ENCODE peak calls at places on chromosomes 16 and 17, in seven cellular contexts. W is SK-N-SH, Y is H1, P is HCT116, O is GM12878, E is K562, L is HepG2. K is an unnamed sample.

GRCh38 chr17:44439168-44439567 is 49.7 kb upstream of the ITGA2B start:
- DNase-seq in L (no peak), P (no peak), O (no peak), W (no peak), Y (no peak), E (no peak), K (no peak)

GRCh38 chr16:1980770-1981087 is 540 bp downstream of the NOXO1 start:
- DNase-seq in O (no peak), W (no peak), P (no peak), Y (no peak), E (no peak), L (no peak), K (no peak)

GRCh38 chr17:29156781-29157180 is 23.4 kb downstream of the MYO18A start:
- DNase-seq in L (no peak), Y (no peak), W (no peak), P (no peak), E (no peak), O (no peak), K (no peak)

GRCh38 chr17:57305918-57306317 is 49.6 kb downstream of the MSI2 start:
- DNase-seq in W (no peak), O (no peak), Y (no peak), P (no peak), E (no peak), L (no peak), K (no peak)

GRCh38 chr16:81684242-81684837 is 94.8 kb upstream of the PLCG2 start:
- DNase-seq in Y (no peak), L (no peak), E (no peak), W (no peak), P (no peak), O (no peak), K (no peak)

GRCh38 chr16:48350716-48351115 is 34.5 kb downstream of the SIAH1 start:
- DNase-seq in P (no peak), L (no peak), W (no peak), Y (no peak), E (no peak), O (no peak), K (no peak)

GRCh38 chr17:1562178-1562643 is 381 bp downstream of the PITPNA start:
- DNase-seq in E (peak), W (peak), L (no peak), P (no peak), Y (no peak), O (no peak), K (no peak)

GRCh38 chr16:90022209-90023077 is 3.2 kb upstream of the DBNDD1 start:
- DNase-seq in Y (peak), W (peak), O (peak), L (peak), P (peak), E (peak), K (peak)

GRCh38 chr16:11152677-11153321 is 103.2 kb downstream of the SOCS1 start:
- DNase-seq in E (no peak), P (no peak), Y (no peak), W (no peak), O (no peak), L (peak), K (no peak)

GRCh38 chr17:77882040-77882439 is 76.5 kb upstream of the TNRC6C start:
- DNase-seq in P (no peak), L (no peak), W (no peak), O (no peak), Y (no peak), E (no peak), K (no peak)

GRCh38 chr17:58532555-58532951 is 18.1 kb upstream of the MTMR4 start:
- DNase-seq in P (no peak), Y (no peak), L (no peak), O (no peak), W (peak), E (no peak), K (no peak)

GRCh38 chr16:75099738-75100615 is 16.6 kb downstream of the LDHD start:
- DNase-seq in P (no peak), E (no peak), L (no peak), O (no peak), W (peak), Y (no peak), K (no peak)

GRCh38 chr17:49402706-49403105 is 12.0 kb downstream of the PHB1 start:
- DNase-seq in Y (no peak), P (no peak), E (no peak), W (no peak), L (no peak), O (no peak), K (no peak)

GRCh38 chr16:12680531-12680930 is 123.2 kb downstream of the CPPED1 start:
- DNase-seq in E (no peak), W (no peak), O (no peak), P (no peak), L (no peak), Y (no peak), K (no peak)

GRCh38 chr17:79534111-79534510 is 76.7 kb downstream of the RBFOX3 start:
- DNase-seq in E (no peak), Y (no peak), O (no peak), L (no peak), P (no peak), W (no peak), K (no peak)

GRCh38 chr17:81285179-81285878 is 9.8 kb downstream of the SLC38A10 start:
- DNase-seq in Y (no peak), E (peak), P (no peak), O (no peak), L (no peak), W (no peak), K (no peak)

GRCh38 chr16:71927383-71927782 is 32.1 kb downstream of the IST1 start:
- DNase-seq in W (no peak), O (no peak), Y (no peak), E (no peak), L (no peak), P (peak), K (no peak)

DNA sequence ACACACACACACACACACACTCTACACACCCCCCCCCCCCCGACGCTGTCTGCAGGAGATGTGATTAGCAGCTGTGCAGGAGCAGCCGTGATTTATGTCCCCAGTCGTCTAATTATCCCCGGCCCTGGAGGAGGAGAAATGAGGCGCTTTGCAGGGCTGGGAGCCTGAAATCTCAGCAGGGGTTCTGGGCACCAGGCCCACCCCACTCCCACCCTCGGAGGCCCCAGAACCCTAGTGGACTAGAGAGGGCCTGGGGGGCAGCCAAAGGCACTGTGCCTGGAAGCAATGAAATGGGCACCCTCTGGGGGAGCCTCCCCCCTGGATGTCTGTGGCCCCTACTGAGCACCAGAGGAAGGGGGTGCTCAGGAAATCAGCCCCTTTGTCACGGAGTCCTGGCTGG is 134.2 kb upstream of the CIBAR2 start:
- DNase-seq in O (no peak), Y (no peak), E (no peak), W (peak), L (no peak), P (no peak), K (no peak)
- TF ChIP-seq SIN3A in O (no peak), Y (no peak), E (no peak), W (no peak), L (no peak), P (no peak), K (no peak)

GRCh38 chr16:65148804-65149203 is 26.9 kb upstream of the CDH11 start:
- DNase-seq in Y (no peak), P (no peak), W (no peak), O (no peak), L (no peak), E (no peak), K (no peak)
- H3K27ac ChIP-seq in Y (no peak), P (no peak), W (no peak), O (no peak), L (no peak), E (no peak), K (no peak)

GRCh38 chr17:64507418-64507766 is 615 bp downstream of the CEP95 start:
- DNase-seq in E (peak), P (no peak), L (peak), W (peak), O (no peak), Y (no peak), K (no peak)
- TF ChIP-seq SIN3A in E (no peak), P (peak), L (no peak), W (peak), O (peak), Y (peak), K (no peak)

DNA sequence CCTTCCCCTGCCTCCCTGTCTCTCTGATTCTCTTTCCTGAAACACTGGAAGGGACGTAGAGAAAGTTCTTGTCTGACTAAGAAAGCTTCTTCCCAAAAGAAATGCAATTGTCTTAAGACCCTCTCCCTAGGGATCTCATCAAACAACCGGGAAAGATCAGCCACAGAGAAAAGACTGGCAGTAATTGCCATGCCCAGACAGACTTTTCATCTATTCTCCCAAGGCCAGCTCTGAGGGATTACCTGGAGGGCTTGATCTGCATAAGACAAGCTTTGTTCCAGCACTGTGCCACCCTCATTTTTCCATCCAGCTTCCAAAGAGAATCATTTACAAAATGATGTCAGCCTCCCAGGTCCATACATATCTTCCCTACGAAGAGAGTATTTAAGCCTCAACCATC is 38.8 kb upstream of the HS3ST3A1 start:
- DNase-seq in E (no peak), W (no peak), L (no peak), P (no peak), O (no peak), Y (no peak), K (no peak)
- H3K27ac ChIP-seq in E (no peak), W (no peak), L (no peak), P (no peak), O (no peak), Y (no peak), K (no peak)

GRCh38 chr16:3879258-3879886 is 1.1 kb downstream of the CREBBP start:
- DNase-seq in E (no peak), Y (no peak), L (no peak), W (peak), O (no peak), P (no peak), K (no peak)
- TF ChIP-seq SIN3A in E (no peak), Y (peak), L (no peak), W (no peak), O (no peak), P (no peak), K (peak)

GRCh38 chr17:39703913-39704312 is 4.0 kb downstream of the ERBB2 start:
- DNase-seq in W (no peak), Y (no peak), E (no peak), L (no peak), O (no peak), P (no peak), K (no peak)
- H3K27ac ChIP-seq in W (no peak), Y (no peak), E (no peak), L (peak), O (peak), P (no peak), K (peak)

GRCh38 chr16:28212532-28212873 is 738 bp upstream of the XPO6 start:
- DNase-seq in L (no peak), P (peak), W (no peak), Y (no peak), E (no peak), O (no peak), K (no peak)

GRCh38 chr16:28210979-28211505 is 723 bp downstream of the XPO6 start:
- DNase-seq in O (no peak), W (peak), E (peak), Y (peak), L (peak), P (no peak), K (no peak)

GRCh38 chr16:28210264-28210663 is 1.5 kb downstream of the XPO6 start:
- DNase-seq in L (no peak), O (no peak), E (peak), Y (no peak), P (no peak), W (no peak), K (no peak)

GRCh38 chr16:28211758-28212531 is at the start of gene XPO6:
- DNase-seq in P (peak), Y (peak), L (peak), O (no peak), W (peak), E (peak), K (peak)

DNA sequence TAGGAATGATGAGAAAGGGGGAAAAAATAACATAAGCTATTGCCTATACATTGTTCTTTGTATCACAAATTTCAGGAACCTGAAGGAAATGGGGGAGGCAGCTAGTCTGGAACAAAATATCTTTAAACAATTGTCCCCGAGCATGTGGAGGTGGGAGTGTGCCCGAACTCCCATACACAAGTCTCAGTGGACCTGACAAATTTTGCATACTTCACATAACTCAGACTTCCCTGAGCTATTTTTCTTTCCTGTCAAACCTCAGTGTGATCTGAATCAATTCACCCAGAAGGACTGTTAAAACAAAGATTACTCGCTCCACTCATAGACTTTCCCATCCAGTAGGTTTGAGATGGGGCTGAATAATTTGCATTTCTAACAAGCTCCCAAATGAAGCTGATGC is 1.6 kb upstream of the XPO6 start:
- DNase-seq in Y (no peak), E (no peak), L (no peak), W (no peak), O (no peak), P (no peak), K (no peak)
- TF ChIP-seq SIN3A in Y (no peak), E (no peak), L (no peak), W (no peak), O (no peak), P (no peak), K (no peak)

GRCh38 chr16:23504076-23504452 is 6.2 kb downstream of the GGA2 start:
- DNase-seq in W (no peak), O (no peak), L (no peak), E (no peak), P (no peak), Y (no peak), K (no peak)
- H3K27ac ChIP-seq in W (peak), O (peak), L (no peak), E (peak), P (peak), Y (no peak), K (peak)

DNA sequence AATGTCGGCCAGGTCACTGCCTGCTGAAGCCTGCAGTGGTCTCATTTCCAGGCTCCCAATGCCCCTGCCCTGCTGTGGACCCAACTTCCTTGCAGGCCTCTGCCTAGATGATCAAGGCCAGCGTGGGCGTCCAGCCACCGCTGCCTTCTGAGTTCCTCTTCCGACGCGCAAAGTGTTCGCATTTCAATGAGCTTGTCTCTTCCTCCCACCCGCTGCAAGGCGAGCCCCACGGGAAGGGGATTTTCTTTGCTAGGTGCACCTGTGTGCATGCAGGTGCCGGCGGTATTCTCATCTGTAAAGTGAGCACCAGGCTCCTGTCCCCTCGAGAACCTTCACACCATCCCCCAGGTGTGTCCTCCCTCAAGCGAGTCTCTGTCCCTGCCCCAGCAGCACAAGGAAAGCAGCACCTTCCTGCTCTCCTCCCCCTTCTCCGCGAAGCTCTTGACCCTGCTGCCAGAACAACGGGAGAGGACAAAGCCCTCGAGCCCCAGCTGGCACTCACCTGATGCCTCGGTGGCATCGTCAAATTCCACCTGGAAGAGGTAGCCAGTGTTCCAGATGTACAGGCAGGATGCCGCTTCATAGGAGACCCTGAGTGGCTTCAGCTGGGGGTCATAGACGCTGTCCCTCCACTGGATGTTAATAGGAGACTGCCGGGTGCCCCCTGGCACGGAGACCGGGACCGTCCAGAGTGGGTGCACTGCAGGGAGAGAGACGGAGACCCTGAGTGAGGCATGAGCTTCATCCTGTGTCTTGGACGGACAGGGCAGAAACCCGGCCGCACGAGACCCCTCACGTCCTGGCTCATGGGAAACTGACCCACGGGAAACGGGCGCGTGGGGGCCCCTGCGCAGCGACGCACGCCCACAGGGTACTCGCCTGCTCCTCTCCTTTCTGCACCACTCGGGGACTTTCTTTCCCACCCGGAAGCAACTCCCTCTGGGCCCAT is 9.8 kb downstream of the CA5A start:
- DNase-seq in Y (no peak), L (no peak), W (no peak), P (no peak), E (no peak), O (no peak), K (no peak)
- TF ChIP-seq SIN3A in Y (no peak), L (no peak), W (no peak), P (no peak), E (no peak), O (no peak), K (no peak)

GRCh38 chr17:7389924-7390910 is 4.1 kb downstream of the PLSCR3 start:
- DNase-seq in W (no peak), P (no peak), Y (no peak), O (no peak), L (no peak), E (no peak), K (no peak)

GRCh38 chr17:7393613-7394451 is 493 bp downstream of the PLSCR3 start:
- DNase-seq in E (peak), O (no peak), W (peak), L (no peak), Y (peak), P (no peak), K (no peak)

GRCh38 chr17:7394452-7395191 is at the start of gene PLSCR3:
- DNase-seq in W (peak), L (peak), P (no peak), O (peak), E (peak), Y (peak), K (no peak)

GRCh38 chr17:7391307-7391706 is 3.0 kb downstream of the PLSCR3 start:
- DNase-seq in E (no peak), P (no peak), W (no peak), L (no peak), O (no peak), Y (no peak), K (no peak)

DNA sequence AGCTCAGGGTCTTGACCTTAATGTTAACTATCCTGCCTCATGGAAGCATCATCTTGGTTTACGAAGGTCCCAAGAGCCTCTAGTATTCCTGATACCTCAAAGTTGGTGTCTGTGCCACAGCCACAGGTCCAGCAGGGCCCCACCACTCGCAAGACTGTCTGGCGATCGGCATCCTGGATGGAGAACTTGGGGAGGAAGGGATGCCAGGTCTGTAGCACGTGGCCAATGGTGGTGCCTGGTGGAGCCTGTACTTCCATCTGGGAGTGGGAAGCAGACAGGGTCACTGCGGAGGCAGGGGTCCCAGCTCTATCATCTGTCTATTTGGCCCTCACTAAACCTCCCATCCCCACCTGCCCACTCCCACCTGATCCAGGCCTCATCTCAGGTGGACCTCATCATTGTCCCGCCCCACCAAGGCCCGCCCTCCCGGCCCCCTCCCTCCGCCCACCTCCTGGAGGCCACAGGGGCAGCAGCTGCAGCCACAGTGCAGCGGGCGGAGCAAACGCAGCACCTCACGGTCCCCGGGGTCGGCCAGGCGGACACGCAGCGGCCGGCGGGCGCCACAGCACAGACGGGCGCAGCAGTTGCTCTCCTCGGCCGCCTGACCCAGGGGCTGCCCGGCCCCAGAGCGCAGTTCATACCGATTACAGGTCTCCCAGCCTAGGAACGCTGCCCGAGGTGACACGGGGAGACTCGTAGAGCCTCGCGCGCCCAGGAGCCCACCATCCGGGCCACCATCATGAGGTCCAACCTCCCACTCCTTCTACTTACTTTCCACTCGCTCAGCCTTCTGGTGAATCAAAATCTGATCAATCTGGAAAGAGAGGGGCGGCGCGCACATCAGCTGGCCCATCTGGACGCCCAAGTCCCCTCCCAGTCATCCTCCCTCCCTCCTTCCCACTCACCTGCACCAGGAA is 1.4 kb downstream of the PLSCR3 start:
- DNase-seq in Y (no peak), O (no peak), E (no peak), P (no peak), W (peak), L (no peak), K (no peak)
- H3K27ac ChIP-seq in Y (no peak), O (no peak), E (no peak), P (peak), W (no peak), L (no peak), K (peak)

K was measured in Panc1.